ENCODE peak calls at places on chromosomes 6 and 20, in six cellular contexts. U, D, S, C, J and B are unnamed samples.

GRCh38 chr6:106844930-106845329 is 129.6 kb downstream of the CD24 start:
- DNase-seq in U (no peak), D (no peak), S (no peak), C (no peak), J (no peak), B (no peak)

GRCh38 chr6:101001012-101001411 is 119.9 kb upstream of the ASCC3 start:
- DNase-seq in U (no peak), D (no peak), S (no peak), C (no peak), J (no peak), B (no peak)

GRCh38 chr20:45867811-45868176 is 10.4 kb downstream of the ZSWIM3 start:
- DNase-seq in U (peak), D (no peak), S (no peak), C (no peak), J (peak), B (no peak)

GRCh38 chr6:168730931-168731716 is 290.1 kb downstream of the SMOC2 start:
- DNase-seq in U (no peak), D (no peak), S (no peak), C (no peak), J (no peak), B (no peak)

GRCh38 chr20:3082306-3082951 is 2.1 kb downstream of the AVP start:
- DNase-seq in U (no peak), D (no peak), S (no peak), C (no peak), J (peak), B (no peak)

GRCh38 chr6:128235556-128235955 is 284.8 kb downstream of the PTPRK start:
- DNase-seq in U (peak), D (no peak), S (no peak), C (no peak), J (no peak), B (peak)

GRCh38 chr6:1232578-1232977 is 79.3 kb upstream of the FOXQ1 start:
- DNase-seq in U (no peak), D (no peak), S (no peak), C (peak), J (no peak), B (no peak)

GRCh38 chr6:44485601-44486000 is 98.1 kb downstream of the CDC5L start:
- DNase-seq in U (no peak), D (no peak), S (no peak), C (no peak), J (no peak), B (no peak)

GRCh38 chr6:8155259-8156012 is 53.1 kb upstream of the EEF1E1 start:
- DNase-seq in U (no peak), D (no peak), S (no peak), C (no peak), J (no peak), B (no peak)

GRCh38 chr6:78611886-78612480 is 255.4 kb upstream of the IRAK1BP1 start:
- DNase-seq in U (no peak), D (no peak), S (no peak), C (no peak), J (peak), B (no peak)

GRCh38 chr6:152701081-152701862 is 3.6 kb downstream of the MYCT1 start:
- DNase-seq in U (no peak), D (no peak), S (no peak), C (no peak), J (no peak), B (no peak)

GRCh38 chr6:135128268-135128914 is 52.7 kb upstream of the MYB start:
- DNase-seq in U (no peak), D (no peak), S (no peak), C (no peak), J (no peak), B (no peak)

GRCh38 chr6:136923116-136923953 is 1.2 kb downstream of the SLC35D3 start:
- DNase-seq in U (no peak), D (no peak), S (no peak), C (no peak), J (peak), B (no peak)
- H3K4me3 ChIP-seq in U (no peak), D (no peak), S (no peak), C (no peak), J (no peak), B (no peak)

GRCh38 chr6:90536516-90536915 is 50.4 kb downstream of the MAP3K7 start:
- DNase-seq in U (no peak), D (no peak), S (no peak), C (no peak), J (no peak), B (no peak)

GRCh38 chr6:90537027-90537426 is 49.8 kb downstream of the MAP3K7 start:
- DNase-seq in U (peak), D (no peak), S (no peak), C (no peak), J (peak), B (peak)

GRCh38 chr6:90541221-90541620 is 45.7 kb downstream of the MAP3K7 start:
- DNase-seq in U (no peak), D (no peak), S (no peak), C (no peak), J (no peak), B (no peak)

GRCh38 chr6:90538651-90539050 is 48.2 kb downstream of the MAP3K7 start:
- DNase-seq in U (no peak), D (no peak), S (no peak), C (no peak), J (peak), B (no peak)

GRCh38 chr6:90537723-90538407 is 49.0 kb downstream of the MAP3K7 start:
- DNase-seq in U (peak), D (no peak), S (no peak), C (no peak), J (peak), B (no peak)
- H3K4me3 ChIP-seq in U (no peak), D (no peak), S (no peak), C (no peak), J (no peak), B (no peak)

DNA sequence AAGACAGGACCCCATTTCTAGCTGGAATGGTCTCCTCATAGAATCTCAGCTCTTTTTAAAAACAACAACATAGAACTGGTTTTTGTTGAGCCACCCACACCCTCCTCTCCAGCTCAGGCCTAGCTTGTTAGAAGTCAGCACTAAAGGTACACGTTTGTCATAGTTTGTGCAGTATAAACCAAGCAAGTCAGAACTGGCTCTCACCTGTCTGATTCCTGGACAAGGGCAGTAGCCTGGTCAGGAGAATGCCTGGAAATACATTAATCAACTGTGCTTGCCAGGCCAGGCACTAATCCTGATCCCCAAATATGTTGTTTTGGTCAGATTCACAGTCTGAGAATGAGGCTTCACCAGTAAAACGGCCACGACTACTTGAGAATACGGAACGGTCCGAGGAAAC is 296.7 kb downstream of the ZFAND3 start:
- DNase-seq in U (no peak), D (no peak), S (no peak), C (no peak), J (no peak), B (no peak)
- H3K4me3 ChIP-seq in U (no peak), D (no peak), S (no peak), C (no peak), J (no peak), B (no peak)

GRCh38 chr6:33213989-33214335 is 5.7 kb downstream of the RING1 start:
- DNase-seq in U (no peak), D (no peak), S (no peak), C (no peak), J (no peak), B (no peak)
- H3K4me3 ChIP-seq in U (peak), D (peak), S (peak), C (no peak), J (peak), B (peak)

GRCh38 chr6:43095939-43096338 is 19.8 kb downstream of the PTK7 start:
- DNase-seq in U (no peak), D (no peak), S (no peak), C (no peak), J (no peak), B (no peak)
- H3K4me3 ChIP-seq in U (no peak), D (no peak), S (no peak), C (no peak), J (no peak), B (no peak)

DNA sequence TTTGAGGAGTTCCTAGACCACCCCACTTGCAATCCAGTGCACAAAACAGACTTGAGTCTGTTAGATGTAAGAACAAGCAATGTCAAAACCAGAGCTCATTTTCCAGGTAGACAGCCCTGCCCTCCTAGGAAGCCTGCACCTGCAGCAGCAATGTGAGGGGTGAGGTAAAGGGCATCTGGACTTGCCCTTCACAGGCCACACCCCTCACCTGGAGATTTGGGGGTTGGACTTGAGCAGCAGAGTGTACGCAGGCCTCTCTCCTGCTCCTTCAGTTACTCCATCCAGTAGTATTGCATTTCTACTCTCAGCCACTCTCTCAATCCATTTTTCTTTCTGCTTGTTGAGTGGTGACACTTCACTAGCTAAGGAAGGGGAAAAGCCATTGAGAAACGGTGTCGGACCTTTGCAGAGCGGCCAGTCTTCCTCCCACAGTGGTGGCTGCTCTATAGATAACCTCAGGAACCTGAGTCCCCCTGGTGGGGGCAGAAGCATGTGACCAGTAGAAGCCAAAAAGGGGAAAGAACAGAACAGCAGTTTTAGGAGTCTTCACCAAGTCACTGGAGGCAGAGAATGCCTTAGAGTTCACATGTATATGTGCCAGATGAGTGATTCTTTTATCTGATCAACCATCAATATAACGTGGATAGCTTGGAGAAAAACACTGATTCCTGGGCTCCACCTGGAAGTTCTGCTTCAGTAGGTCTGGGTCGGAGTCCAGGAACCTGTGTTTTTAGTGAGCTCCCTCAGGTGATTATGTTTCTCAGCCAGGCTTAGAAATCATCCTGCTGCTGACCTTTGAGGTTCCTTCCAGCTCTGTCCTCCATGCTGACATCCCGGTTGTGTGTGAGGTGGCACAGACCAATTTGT is 28.0 kb downstream of the ARFGEF2 start:
- DNase-seq in U (no peak), D (no peak), S (no peak), C (no peak), J (no peak), B (no peak)
- H3K4me3 ChIP-seq in U (no peak), D (no peak), S (no peak), C (no peak), J (no peak), B (no peak)

GRCh38 chr6:15626878-15627683 is 35.7 kb downstream of the DTNBP1 start:
- DNase-seq in U (no peak), D (no peak), S (no peak), C (no peak), J (no peak), B (no peak)
- H3K4me3 ChIP-seq in U (no peak), D (no peak), S (no peak), C (no peak), J (no peak), B (no peak)

DNA sequence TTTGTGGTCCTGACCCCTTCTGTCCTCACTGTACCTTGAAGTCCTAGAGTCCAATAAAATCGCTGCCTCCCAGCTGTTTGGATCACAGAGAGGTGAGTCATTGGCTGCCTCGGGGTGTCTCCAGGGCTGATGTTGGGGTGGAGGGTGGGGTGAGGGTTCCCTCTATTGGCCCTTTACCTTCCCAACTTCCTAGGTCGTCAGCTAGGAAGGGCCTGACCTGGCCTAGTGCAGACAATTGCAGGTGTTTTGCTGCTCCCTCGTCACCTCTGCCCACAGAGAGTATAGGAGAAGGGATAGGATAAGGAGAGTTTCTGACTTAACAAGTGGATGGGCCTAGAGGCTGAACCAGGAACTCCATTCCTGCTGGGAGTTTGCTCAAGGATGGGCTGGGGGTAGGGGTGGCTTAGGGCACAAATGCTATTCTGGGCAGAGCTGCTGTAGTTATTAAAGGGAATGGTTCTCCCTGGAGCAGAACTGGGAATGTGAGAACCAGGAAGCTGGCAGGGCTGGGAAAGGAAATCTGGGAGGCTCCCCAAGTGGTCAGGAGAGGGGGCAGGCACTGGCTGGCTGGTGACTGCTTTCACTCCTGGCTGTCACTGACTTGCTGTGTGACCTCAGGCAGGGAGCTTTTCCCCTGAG is 1.4 kb downstream of the TP53INP2 start:
- DNase-seq in U (peak), D (no peak), S (no peak), C (peak), J (peak), B (no peak)
- H3K4me3 ChIP-seq in U (peak), D (peak), S (no peak), C (no peak), J (peak), B (no peak)

DNA sequence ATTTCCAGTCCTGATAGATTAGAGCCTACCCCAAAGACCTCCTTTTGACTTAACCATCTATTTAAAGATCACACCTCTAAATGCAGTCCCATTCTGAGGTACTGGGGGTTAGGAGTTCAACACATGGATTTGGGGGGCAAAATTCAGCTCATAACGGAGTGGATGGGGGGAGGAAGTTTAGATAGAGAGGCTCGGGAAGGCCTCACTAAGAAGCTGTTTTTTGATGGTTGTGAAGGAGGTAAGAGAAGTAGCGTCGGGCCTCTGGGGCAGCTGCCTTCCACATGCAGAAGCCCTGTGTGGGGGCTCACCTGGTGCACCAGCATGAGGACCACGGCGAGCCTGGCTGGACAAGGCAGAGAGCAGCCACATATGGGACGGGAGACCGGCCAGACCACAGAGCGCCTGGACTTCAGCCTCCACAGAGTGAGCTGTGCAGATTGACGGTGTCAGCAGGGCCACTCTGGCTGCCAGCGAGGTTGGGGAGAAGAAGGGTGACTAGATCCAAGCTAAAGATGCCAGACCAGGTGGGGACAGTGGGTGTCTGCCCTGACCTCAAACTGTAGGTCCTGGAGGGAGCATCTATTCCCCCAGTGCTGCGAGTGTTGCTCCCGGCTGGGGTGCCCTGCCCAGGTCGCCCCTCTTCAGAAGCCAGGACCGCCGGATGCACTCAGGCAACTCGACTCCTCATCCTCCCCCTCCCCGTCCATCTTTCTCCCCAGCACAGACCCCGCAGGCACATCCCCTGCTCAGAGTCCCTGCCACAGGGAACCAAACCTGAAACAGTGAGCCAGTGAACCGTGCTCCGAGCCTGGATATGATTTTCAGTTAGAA is 5.1 kb upstream of the SYNJ2 start:
- DNase-seq in U (no peak), D (no peak), S (no peak), C (no peak), J (no peak), B (no peak)
- H3K4me3 ChIP-seq in U (no peak), D (no peak), S (no peak), C (no peak), J (no peak), B (no peak)